ENCODE peak calls at places on chromosomes 7 and 10, in ten cellular contexts. G, O, K, M, U, N, D, C, S and W are unnamed samples.

GRCh38 chr7:22586806-22587180 is 86.8 kb upstream of the STEAP1B start:
- DNase-seq in G (no peak), O (peak; percentile 61), K (no peak), M (peak; percentile 67), U (no peak), N (peak; percentile 56), D (peak; percentile 58), C (no peak), S (no peak), W (no peak)

GRCh38 chr7:32574626-32575025 is 79.3 kb downstream of the AVL9 start:
- DNase-seq in G (no peak), O (no peak), K (no peak), M (no peak), U (no peak), N (no peak), D (no peak), C (no peak), S (no peak), W (no peak)

GRCh38 chr10:130409346-130409745 is 273.2 kb downstream of the GLRX3 start:
- DNase-seq in G (no peak), O (no peak), K (no peak), M (no peak), U (no peak), N (no peak), D (no peak), C (no peak), S (no peak), W (no peak)

GRCh38 chr7:28086198-28086597 is 94.4 kb downstream of the JAZF1 start:
- DNase-seq in G (no peak), O (no peak), K (no peak), M (no peak), U (no peak), N (no peak), D (no peak), C (no peak), S (no peak), W (no peak)

GRCh38 chr7:9071160-9071762 is 637.9 kb downstream of the NXPH1 start:
- DNase-seq in G (no peak), O (no peak), K (no peak), M (no peak), U (no peak), N (no peak), D (no peak), C (no peak), S (no peak), W (no peak)

GRCh38 chr7:36633377-36633776 is 90.9 kb downstream of the AOAH start:
- DNase-seq in G (peak; percentile 25), O (no peak), K (no peak), M (no peak), U (no peak), N (no peak), D (no peak), C (no peak), S (no peak), W (no peak)

GRCh38 chr7:101913247-101913721 is 95.9 kb downstream of the CUX1 start:
- DNase-seq in G (no peak), O (no peak), K (peak; percentile 65), M (no peak), U (no peak), N (no peak), D (no peak), C (peak; percentile 46), S (no peak), W (no peak)

GRCh38 chr7:76291346-76292205 is 10.9 kb upstream of the HSPB1 start:
- DNase-seq in G (peak; percentile 88), O (peak; percentile 98), K (peak; percentile 95), M (peak; percentile 84), U (peak; percentile 96), N (peak; percentile 98), D (peak; percentile 93), C (peak; percentile 90), S (peak; percentile 93), W (peak; percentile 70)

GRCh38 chr7:89837515-89837914 is 316.8 kb upstream of the STEAP1 start:
- DNase-seq in G (peak; percentile 35), O (peak; percentile 34), K (no peak), M (no peak), U (no peak), N (peak; percentile 53), D (no peak), C (no peak), S (no peak), W (no peak)

GRCh38 chr7:44694326-44694725 is 54.3 kb upstream of the ZMIZ2 start:
- DNase-seq in G (no peak), O (no peak), K (no peak), M (no peak), U (no peak), N (no peak), D (no peak), C (no peak), S (no peak), W (no peak)

GRCh38 chr10:110209399-110209925 is 2.1 kb downstream of the MXI1 start:
- DNase-seq in G (no peak), O (peak; percentile 85), K (peak; percentile 89), M (peak; percentile 85), U (peak; percentile 42), N (peak; percentile 55), D (peak; percentile 77), C (peak; percentile 68), S (peak; percentile 54), W (no peak)

GRCh38 chr10:46539596-46540411 is 16.7 kb downstream of the GPRIN2 start:
- DNase-seq in G (peak; percentile 29), O (no peak), K (peak; percentile 75), M (no peak), U (no peak), N (no peak), D (peak; percentile 81), C (no peak), S (peak; percentile 46), W (no peak)

GRCh38 chr10:46542567-46543323 is 13.7 kb downstream of the GPRIN2 start:
- DNase-seq in G (no peak), O (no peak), K (peak; percentile 77), M (no peak), U (no peak), N (no peak), D (no peak), C (no peak), S (peak; percentile 20), W (peak; percentile 16)

GRCh38 chr10:46540412-46541016 is 15.9 kb downstream of the GPRIN2 start:
- DNase-seq in G (no peak), O (no peak), K (peak; percentile 53), M (no peak), U (no peak), N (no peak), D (no peak), C (peak; percentile 34), S (peak; percentile 20), W (no peak)

GRCh38 chr10:46541735-46542566 is 14.5 kb downstream of the GPRIN2 start:
- DNase-seq in G (no peak), O (no peak), K (peak; percentile 75), M (no peak), U (no peak), N (no peak), D (no peak), C (peak; percentile 47), S (peak; percentile 23), W (peak; percentile 12)

DNA sequence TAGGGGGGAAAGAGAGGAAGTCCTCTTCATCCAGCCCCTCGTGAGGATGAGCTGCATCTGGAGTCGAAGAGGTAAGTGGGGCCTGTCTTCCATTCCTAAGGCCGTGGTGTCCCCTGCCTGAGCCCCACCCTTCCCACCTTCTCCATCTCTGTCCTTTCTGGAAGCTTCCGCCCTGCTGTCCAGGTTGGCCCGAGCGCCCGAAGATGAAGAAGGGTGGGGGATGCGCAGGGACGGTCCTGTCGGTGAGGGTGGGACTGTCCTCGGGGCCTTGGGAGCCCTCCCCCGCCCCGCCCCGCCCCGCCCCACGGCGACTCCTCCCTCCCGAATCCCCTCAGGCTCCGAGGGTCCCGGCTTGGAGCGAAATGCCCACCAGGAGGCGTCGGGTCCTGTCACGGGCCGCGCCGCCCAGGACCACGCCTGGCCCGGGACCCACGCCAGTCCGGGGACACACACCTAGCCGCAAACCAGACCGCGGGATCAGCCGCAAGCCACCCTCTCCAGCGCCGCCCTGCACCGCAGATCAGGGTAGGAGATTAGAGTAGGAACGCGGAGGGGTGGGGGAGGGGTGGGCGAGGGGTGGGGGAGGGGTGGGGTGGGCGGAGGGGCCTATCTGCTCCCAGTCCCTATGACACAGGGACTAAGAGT is 15.3 kb downstream of the GPRIN2 start:
- DNase-seq in G (no peak), O (peak; percentile 13), K (peak; percentile 79), M (peak; percentile 85), U (peak; percentile 80), N (no peak), D (peak; percentile 71), C (peak; percentile 68), S (peak; percentile 56), W (peak; percentile 84)
- TF ChIP-seq CTCF in G (peak; percentile 43), O (no peak), K (peak; percentile 22), M (peak; percentile 37), U (peak; percentile 66), N (no peak), D (peak; percentile 56), C (no peak), S (no peak), W (peak; percentile 75)

GRCh38 chr7:33886100-33886623 is 19.2 kb upstream of the BMPER start:
- DNase-seq in G (no peak), O (no peak), K (no peak), M (peak; percentile 74), U (peak; percentile 75), N (peak; percentile 51), D (peak; percentile 26), C (no peak), S (no peak), W (no peak)
- TF ChIP-seq CTCF in G (peak; percentile 29), O (no peak), K (no peak), M (peak; percentile 48), U (peak; percentile 73), N (peak; percentile 46), D (peak; percentile 24), C (no peak), S (no peak), W (peak; percentile 43)

GRCh38 chr7:39810204-39810642 is 139.8 kb upstream of the CDK13 start:
- DNase-seq in G (no peak), O (no peak), K (no peak), M (no peak), U (no peak), N (no peak), D (peak; percentile 32), C (no peak), S (no peak), W (no peak)
- TF ChIP-seq CTCF in G (no peak), O (no peak), K (no peak), M (no peak), U (no peak), N (no peak), D (no peak), C (no peak), S (no peak), W (no peak)

GRCh38 chr10:73253226-73253557 is 748 bp upstream of the MRPS16 start:
- DNase-seq in G (no peak), O (no peak), K (no peak), M (no peak), U (no peak), N (no peak), D (peak; percentile 19), C (no peak), S (no peak), W (no peak)
- TF ChIP-seq CTCF in G (no peak), O (no peak), K (no peak), M (no peak), U (no peak), N (no peak), D (no peak), C (no peak), S (no peak), W (no peak)